ENCODE peak calls at places on chromosomes 4 and X, in nine cellular contexts. Q is fibroblast of pulmonary artery, I is A549, D is heart right ventricle, O is nephron progenitor cell, L is left lung, W is psoas muscle, F is prostate gland, X is PC-3. C is an unnamed sample.

GRCh38 chrX:16175329-16175728 is 8.0 kb downstream of the MAGEB17 start:
- DNase-seq in Q (no peak), I (no peak), D (no peak), O (no peak), L (no peak), W (no peak), F (no peak), X (no peak), C (no peak)

GRCh38 chr4:143083811-143084472 is 100.8 kb upstream of the USP38 start:
- DNase-seq in Q (peak), I (no peak), D (no peak), O (no peak), L (no peak), W (no peak), F (no peak), X (no peak), C (no peak)

GRCh38 chr4:95141376-95141775 is 383.6 kb downstream of the BMPR1B start:
- DNase-seq in Q (no peak), I (no peak), D (no peak), O (no peak), L (no peak), W (no peak), F (no peak), X (no peak), C (no peak)

GRCh38 chr4:100356172-100356571 is 161.7 kb downstream of the EMCN start:
- DNase-seq in Q (no peak), I (no peak), D (no peak), O (no peak), L (no peak), W (no peak), F (no peak), X (peak), C (no peak)

GRCh38 chr4:39932776-39933402 is 44.8 kb downstream of the PDS5A start:
- DNase-seq in Q (no peak), I (no peak), D (no peak), O (no peak), L (no peak), W (no peak), F (no peak), X (no peak), C (no peak)

GRCh38 chrX:122303761-122304160 is 880.3 kb upstream of the GRIA3 start:
- DNase-seq in Q (no peak), I (no peak), D (no peak), O (no peak), L (no peak), W (no peak), F (no peak), X (no peak), C (no peak)

GRCh38 chr4:28686618-28687017 is 1826.0 kb downstream of the STIM2 start:
- DNase-seq in Q (peak), I (peak), D (peak), O (peak), L (no peak), W (no peak), F (no peak), X (peak), C (no peak)

GRCh38 chr4:105232374-105232773 is 85.7 kb downstream of the TET2 start:
- DNase-seq in Q (no peak), I (no peak), D (no peak), O (no peak), L (no peak), W (no peak), F (no peak), X (no peak), C (no peak)

GRCh38 chrX:18833071-18833731 is 125.8 kb downstream of the PPEF1 start:
- DNase-seq in Q (peak), I (no peak), D (peak), O (peak), L (no peak), W (peak), F (no peak), X (no peak), C (peak)

GRCh38 chrX:84415155-84415554 is 87.1 kb downstream of the HDX start:
- DNase-seq in Q (no peak), I (no peak), D (no peak), O (no peak), L (no peak), W (no peak), F (no peak), X (no peak), C (no peak)

GRCh38 chrX:1754077-1754476 is 139.2 kb downstream of the ASMT start:
- DNase-seq in Q (no peak), I (no peak), D (no peak), O (no peak), L (no peak), W (no peak), F (no peak), X (no peak), C (no peak)

GRCh38 chrX:140034916-140035315 is 69.6 kb upstream of the CXorf66 start:
- DNase-seq in Q (peak), I (peak), D (no peak), O (no peak), L (no peak), W (no peak), F (no peak), X (peak), C (no peak)
- TF ChIP-seq CTCF in Q (peak), I (no peak), D (no peak), O (peak), L (no peak), W (no peak), F (no peak), X (peak), C (no peak)

DNA sequence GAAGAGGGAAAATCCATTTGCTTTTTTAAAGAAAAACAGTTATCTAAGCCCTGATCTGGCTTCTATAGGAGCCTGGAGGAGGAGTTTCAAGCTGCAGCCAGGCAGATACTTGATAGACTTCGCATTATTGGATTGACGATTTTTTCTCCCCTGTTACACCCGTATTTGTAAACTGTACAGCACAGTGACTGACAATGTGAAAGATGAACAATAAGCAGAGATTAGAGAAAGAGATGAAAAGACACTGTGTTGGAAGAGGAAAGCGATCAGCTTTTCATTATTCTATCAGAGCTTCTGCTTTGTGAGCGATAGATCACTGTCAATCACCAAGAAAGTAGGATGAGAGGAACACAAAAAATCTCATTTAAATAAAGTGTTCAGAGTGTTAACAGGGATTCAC is 639.2 kb downstream of the TLL1 start:
- DNase-seq in Q (no peak), I (no peak), D (no peak), O (no peak), L (no peak), W (no peak), F (no peak), X (no peak), C (no peak)
- TF ChIP-seq CTCF in Q (no peak), I (no peak), D (no peak), O (no peak), L (no peak), W (no peak), F (no peak), X (no peak), C (no peak)

DNA sequence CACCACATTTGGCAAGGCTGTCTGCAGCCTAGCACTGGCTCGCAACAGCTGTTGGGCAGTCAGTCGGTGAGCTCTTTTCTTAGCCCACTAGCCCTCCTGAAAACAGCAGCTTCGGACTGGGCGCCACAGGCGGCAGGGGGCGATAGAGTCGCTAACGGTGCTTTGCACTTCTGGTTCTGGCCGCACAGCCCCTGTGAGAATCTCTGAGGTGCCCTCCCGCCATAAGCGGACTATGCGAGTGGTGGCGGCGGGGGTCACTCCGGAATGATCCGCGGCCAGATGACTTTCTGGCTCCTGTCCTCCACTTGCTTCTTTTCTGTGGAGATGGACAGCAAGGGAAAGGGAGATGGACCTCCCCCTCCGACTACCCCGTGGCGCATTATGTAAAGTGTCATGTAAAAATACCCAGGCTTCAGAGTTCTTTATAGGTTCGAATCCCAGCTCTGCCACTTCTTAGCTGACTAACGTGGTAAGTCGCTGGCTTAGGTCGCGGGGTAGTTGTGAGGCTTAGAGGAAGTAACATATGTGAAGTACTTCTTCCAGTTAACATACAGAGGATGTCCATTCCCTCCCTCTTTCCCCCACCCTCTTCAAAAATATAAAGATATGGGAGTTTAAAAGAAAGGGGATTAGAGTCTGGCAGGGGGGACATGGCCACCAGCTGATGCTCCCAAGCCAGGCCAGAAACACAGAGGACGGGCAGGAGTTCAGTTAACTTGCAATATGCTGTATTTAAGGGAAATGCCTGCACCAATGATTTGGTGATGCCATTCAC is 11.0 kb downstream of the ARHGAP36 start:
- DNase-seq in Q (peak), I (peak), D (no peak), O (peak), L (no peak), W (no peak), F (no peak), X (peak), C (no peak)
- TF ChIP-seq CTCF in Q (peak), I (peak), D (peak), O (peak), L (no peak), W (peak), F (no peak), X (peak), C (no peak)

DNA sequence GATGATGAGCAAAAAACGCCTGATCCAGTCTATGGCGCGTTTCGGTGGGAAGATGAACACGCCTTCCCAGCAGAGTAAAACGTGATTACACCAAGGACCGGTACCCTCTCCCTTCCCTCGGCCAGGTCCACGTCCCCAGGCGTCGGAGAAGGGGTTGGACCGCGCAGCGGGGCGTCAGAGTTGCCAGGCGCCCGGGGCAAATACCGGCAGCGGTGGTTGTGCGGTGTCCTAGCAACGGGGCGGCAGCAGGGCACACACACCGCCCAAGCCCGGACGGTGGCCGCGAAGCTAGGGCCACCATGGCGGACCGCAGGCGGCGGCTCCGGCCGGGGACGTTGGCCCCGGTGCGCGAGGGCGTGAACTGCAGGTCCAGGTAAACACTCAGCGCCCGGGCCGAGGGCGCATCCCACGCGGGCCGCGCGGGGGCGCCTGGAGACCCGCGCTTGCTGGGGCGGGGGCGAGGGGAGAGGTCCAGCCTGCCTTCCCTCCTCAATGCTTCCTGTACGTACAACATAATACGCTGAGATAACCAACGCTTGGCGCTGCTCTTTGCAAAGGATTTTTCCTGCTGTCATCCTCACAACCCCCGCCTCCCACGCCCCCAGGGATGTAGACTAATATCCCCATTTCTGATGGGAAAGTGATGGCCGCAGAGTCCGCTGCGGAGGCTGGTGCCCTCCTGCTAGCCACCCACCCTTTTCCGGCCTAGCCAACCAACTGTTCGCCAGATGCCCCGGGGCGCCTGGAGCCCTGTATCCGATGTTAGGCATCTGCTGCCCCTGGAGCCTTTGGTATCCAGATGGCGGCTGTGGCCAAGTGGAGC is at the start of gene FAM47E:
- DNase-seq in Q (peak), I (peak), D (peak), O (peak), L (peak), W (peak), F (peak), X (peak), C (peak)
- TF ChIP-seq CTCF in Q (no peak), I (peak), D (peak), O (peak), L (peak), W (peak), F (no peak), X (peak), C (no peak)

GRCh38 chrX:110853610-110854009 is 58.0 kb upstream of the CHRDL1 start:
- DNase-seq in Q (no peak), I (peak), D (no peak), O (peak), L (no peak), W (peak), F (peak), X (peak), C (no peak)

GRCh38 chrX:110847334-110847733 is 51.7 kb upstream of the CHRDL1 start:
- DNase-seq in Q (peak), I (peak), D (no peak), O (peak), L (no peak), W (no peak), F (peak), X (peak), C (no peak)

GRCh38 chrX:110851780-110852179 is 56.2 kb upstream of the CHRDL1 start:
- DNase-seq in Q (no peak), I (peak), D (no peak), O (no peak), L (no peak), W (peak), F (no peak), X (peak), C (no peak)

DNA sequence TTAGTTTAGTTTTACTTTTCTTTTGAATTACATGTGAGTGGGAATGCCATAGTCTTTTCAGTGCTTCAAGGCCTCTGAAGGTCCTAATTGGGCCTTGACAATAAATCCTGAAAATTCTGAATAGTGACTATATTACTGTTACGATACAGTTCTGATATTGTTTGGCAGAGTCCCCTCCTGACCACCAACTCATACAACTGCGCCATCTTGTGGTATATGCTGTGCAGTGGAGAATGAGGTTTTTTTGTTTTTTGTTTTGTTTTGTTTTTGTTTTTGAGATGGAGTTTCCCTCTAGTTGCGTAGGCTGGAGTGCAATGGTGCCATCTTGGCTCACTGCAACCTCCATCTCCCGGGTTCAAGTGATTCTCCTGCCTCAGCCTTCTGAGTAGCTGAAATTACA is 56.6 kb upstream of the CHRDL1 start:
- DNase-seq in Q (peak), I (peak), D (no peak), O (peak), L (no peak), W (no peak), F (no peak), X (peak), C (no peak)
- TF ChIP-seq CTCF in Q (peak), I (peak), D (peak), O (peak), L (no peak), W (peak), F (no peak), X (peak), C (no peak)

GRCh38 chr4:36244257-36245084 is at the start of gene ARAP2:
- DNase-seq in Q (peak), I (peak), D (peak), O (peak), L (peak), W (peak), F (peak), X (peak), C (no peak)
- TF ChIP-seq CTCF in Q (no peak), I (no peak), D (no peak), O (no peak), L (no peak), W (no peak), F (no peak), X (no peak), C (no peak)

GRCh38 chr4:153763404-153763803 is 3.6 kb upstream of the RNF175 start:
- DNase-seq in Q (no peak), I (no peak), D (no peak), O (no peak), L (no peak), W (no peak), F (no peak), X (peak), C (no peak)
- TF ChIP-seq CTCF in Q (peak), I (no peak), D (no peak), O (no peak), L (peak), W (no peak), F (no peak), X (peak), C (no peak)

GRCh38 chr4:17173300-17173699 is 274.9 kb upstream of the LDB2 start:
- DNase-seq in Q (no peak), I (peak), D (no peak), O (peak), L (no peak), W (no peak), F (no peak), X (no peak), C (no peak)
- TF ChIP-seq CTCF in Q (peak), I (no peak), D (peak), O (peak), L (no peak), W (no peak), F (no peak), X (peak), C (no peak)

C was measured in coronary artery.